ENCODE peak calls at places on chromosome 10, in five cellular contexts. One of them, this sample, is unnamed. For H3K4me1, the result is how much of the 10 kb centered on the place peaks cover.

GRCh38 chr10:112946649-112947048 is 3.4 kb upstream of the TCF7L2 start:
- DNase-seq in CD4-positive, alpha-beta memory T cell: no peak
- DNase-seq in left lung: no peak
- DNase-seq in Peyer's patch: peak
- DNase-seq in SJSA1: no peak
- DNase-seq in this sample: peak

GRCh38 chr10:7264313-7264741 is 146.5 kb downstream of the SFMBT2 start:
- DNase-seq in SJSA1: no peak
- DNase-seq in left lung: no peak
- DNase-seq in CD4-positive, alpha-beta memory T cell: no peak
- DNase-seq in Peyer's patch: no peak
- DNase-seq in this sample: no peak

GRCh38 chr10:80486151-80486692 is 32.1 kb downstream of the TSPAN14 start:
- DNase-seq in Peyer's patch: no peak
- DNase-seq in CD4-positive, alpha-beta memory T cell: peak
- DNase-seq in SJSA1: no peak
- DNase-seq in left lung: no peak
- DNase-seq in this sample: no peak

GRCh38 chr10:92240289-92241157 is 50.4 kb downstream of the CPEB3 start:
- DNase-seq in SJSA1: peak
- DNase-seq in CD4-positive, alpha-beta memory T cell: peak
- DNase-seq in left lung: peak
- DNase-seq in Peyer's patch: peak
- DNase-seq in this sample: peak

GRCh38 chr10:7671121-7671520 is 4.4 kb upstream of the ITIH5 start:
- DNase-seq in left lung: no peak
- DNase-seq in CD4-positive, alpha-beta memory T cell: no peak
- DNase-seq in SJSA1: peak
- DNase-seq in Peyer's patch: no peak
- DNase-seq in this sample: no peak

GRCh38 chr10:14039968-14040668 is 290.6 kb downstream of the FRMD4A start:
- DNase-seq in SJSA1: peak
- DNase-seq in CD4-positive, alpha-beta memory T cell: no peak
- DNase-seq in Peyer's patch: no peak
- DNase-seq in left lung: no peak
- DNase-seq in this sample: no peak

GRCh38 chr10:72513910-72514309 is 112.0 kb downstream of the MICU1 start:
- DNase-seq in left lung: no peak
- DNase-seq in Peyer's patch: no peak
- DNase-seq in CD4-positive, alpha-beta memory T cell: no peak
- DNase-seq in SJSA1: no peak
- DNase-seq in this sample: no peak

GRCh38 chr10:101708870-101709269 is 13.9 kb upstream of the FBXW4 start:
- DNase-seq in left lung: no peak
- DNase-seq in SJSA1: no peak
- DNase-seq in Peyer's patch: no peak
- DNase-seq in CD4-positive, alpha-beta memory T cell: no peak
- DNase-seq in this sample: no peak

GRCh38 chr10:126041804-126042231 is 145.5 kb downstream of the FANK1 start:
- DNase-seq in Peyer's patch: no peak
- DNase-seq in CD4-positive, alpha-beta memory T cell: peak
- DNase-seq in left lung: peak
- DNase-seq in SJSA1: peak
- DNase-seq in this sample: peak

GRCh38 chr10:72030762-72031543 is 57.4 kb downstream of the SPOCK2 start:
- DNase-seq in Peyer's patch: no peak
- DNase-seq in left lung: no peak
- DNase-seq in CD4-positive, alpha-beta memory T cell: no peak
- DNase-seq in SJSA1: no peak
- DNase-seq in this sample: peak

GRCh38 chr10:72796042-72796441 is 97.5 kb upstream of the OIT3 start:
- DNase-seq in SJSA1: no peak
- DNase-seq in left lung: no peak
- DNase-seq in Peyer's patch: no peak
- DNase-seq in CD4-positive, alpha-beta memory T cell: no peak
- DNase-seq in this sample: no peak

GRCh38 chr10:75238182-75239180 is 2.7 kb upstream of the COMTD1 start:
- DNase-seq in Peyer's patch: peak
- DNase-seq in SJSA1: no peak
- DNase-seq in CD4-positive, alpha-beta memory T cell: no peak
- DNase-seq in left lung: no peak
- DNase-seq in this sample: no peak

GRCh38 chr10:88620441-88620840 is 33.9 kb downstream of the LIPJ start:
- DNase-seq in left lung: no peak
- DNase-seq in CD4-positive, alpha-beta memory T cell: no peak
- DNase-seq in Peyer's patch: no peak
- DNase-seq in SJSA1: no peak
- DNase-seq in this sample: no peak

GRCh38 chr10:86730227-86730626 is 26.2 kb upstream of the BMPR1A start:
- DNase-seq in CD4-positive, alpha-beta memory T cell: no peak
- DNase-seq in left lung: no peak
- DNase-seq in SJSA1: no peak
- DNase-seq in Peyer's patch: peak
- DNase-seq in this sample: peak

GRCh38 chr10:69869291-69869841 is 67.7 kb downstream of the COL13A1 start:
- DNase-seq in left lung: no peak
- DNase-seq in SJSA1: no peak
- DNase-seq in Peyer's patch: peak
- DNase-seq in CD4-positive, alpha-beta memory T cell: no peak
- DNase-seq in this sample: peak

GRCh38 chr10:83725567-83725966 is 413.7 kb upstream of the GHITM start:
- DNase-seq in SJSA1: no peak
- DNase-seq in left lung: no peak
- DNase-seq in CD4-positive, alpha-beta memory T cell: no peak
- DNase-seq in Peyer's patch: no peak
- DNase-seq in this sample: no peak

GRCh38 chr10:80497187-80498038 is 40.3 kb upstream of the SH2D4B start:
- DNase-seq in left lung: peak
- DNase-seq in CD4-positive, alpha-beta memory T cell: no peak
- DNase-seq in Peyer's patch: no peak
- DNase-seq in SJSA1: no peak
- DNase-seq in this sample: peak

DNA sequence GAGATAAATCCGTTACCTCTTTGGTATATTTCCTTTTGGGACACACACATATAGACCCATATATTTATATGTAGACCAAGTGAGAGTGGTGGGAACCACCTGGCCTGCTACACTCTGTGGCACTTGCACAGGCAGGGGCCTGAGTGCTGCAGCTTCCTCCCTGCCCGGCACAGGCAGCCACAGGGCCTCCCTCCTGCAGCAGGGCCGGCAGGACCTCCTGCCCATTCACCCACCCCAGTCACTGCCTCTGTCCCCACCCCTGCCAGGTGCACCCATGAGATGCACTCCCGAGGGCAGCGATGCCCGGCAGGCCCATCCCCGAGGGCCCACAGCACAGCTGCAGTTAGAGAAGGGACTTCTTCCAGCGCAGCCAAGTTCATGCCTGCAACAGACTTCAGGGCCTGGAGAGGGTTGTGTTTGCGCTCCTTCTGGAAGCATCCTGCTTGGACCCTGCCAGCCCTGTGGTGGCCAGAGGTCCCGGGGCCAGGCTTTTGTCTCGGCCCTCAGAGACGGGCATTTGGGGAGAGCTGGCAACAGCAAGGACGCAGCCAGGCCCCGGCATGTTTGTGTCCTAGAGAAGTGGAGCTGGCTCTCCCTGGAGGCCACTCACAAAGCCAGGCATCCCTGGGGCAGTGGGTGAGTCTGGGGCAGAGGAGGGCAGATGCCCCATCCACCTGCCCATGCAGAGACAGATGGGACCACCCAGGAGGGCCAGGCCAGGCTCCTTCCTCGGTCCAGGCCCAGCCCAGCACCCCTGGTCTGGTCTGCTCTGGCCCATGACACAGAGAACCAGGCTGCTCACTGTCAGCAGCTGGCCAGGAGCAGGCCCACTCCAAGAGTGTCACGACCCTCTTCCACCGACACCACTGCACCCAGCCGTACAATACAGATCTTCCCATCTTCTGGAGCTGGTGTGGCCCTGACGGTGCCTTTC is 41.4 kb downstream of the PWWP2B start:
- DNase-seq in SJSA1: no peak
- DNase-seq in Peyer's patch: no peak
- DNase-seq in left lung: no peak
- DNase-seq in CD4-positive, alpha-beta memory T cell: no peak
- DNase-seq in this sample: no peak
- H3K27ac ChIP-seq in SJSA1: no peak
- H3K27ac ChIP-seq in Peyer's patch: no peak
- H3K27ac ChIP-seq in left lung: no peak
- H3K27ac ChIP-seq in CD4-positive, alpha-beta memory T cell: no peak
- H3K27ac ChIP-seq in this sample: no peak

GRCh38 chr10:3780056-3780765 is 4.8 kb downstream of the KLF6 start:
- DNase-seq in CD4-positive, alpha-beta memory T cell: no peak
- DNase-seq in left lung: no peak
- DNase-seq in Peyer's patch: no peak
- DNase-seq in SJSA1: no peak
- DNase-seq in this sample: no peak
- H3K4me1 ChIP-seq in CD4-positive, alpha-beta memory T cell: half or more
- H3K4me1 ChIP-seq in left lung: half or more
- H3K4me1 ChIP-seq in Peyer's patch: half or more
- H3K4me1 ChIP-seq in SJSA1: half or more
- H3K4me1 ChIP-seq in this sample: half or more

GRCh38 chr10:124604214-124605000 is 139.8 kb downstream of the FAM53B start:
- DNase-seq in SJSA1: no peak
- DNase-seq in CD4-positive, alpha-beta memory T cell: no peak
- DNase-seq in left lung: no peak
- DNase-seq in Peyer's patch: no peak
- DNase-seq in this sample: no peak

GRCh38 chr10:124606822-124607221 is 137.4 kb downstream of the FAM53B start:
- DNase-seq in CD4-positive, alpha-beta memory T cell: no peak
- DNase-seq in left lung: no peak
- DNase-seq in Peyer's patch: no peak
- DNase-seq in SJSA1: no peak
- DNase-seq in this sample: no peak

GRCh38 chr10:124605001-124605370 is 139.2 kb downstream of the FAM53B start:
- DNase-seq in SJSA1: no peak
- DNase-seq in CD4-positive, alpha-beta memory T cell: no peak
- DNase-seq in Peyer's patch: no peak
- DNase-seq in left lung: no peak
- DNase-seq in this sample: no peak

GRCh38 chr10:124605856-124606812 is 138.0 kb downstream of the FAM53B start:
- DNase-seq in Peyer's patch: no peak
- DNase-seq in CD4-positive, alpha-beta memory T cell: no peak
- DNase-seq in left lung: no peak
- DNase-seq in SJSA1: no peak
- DNase-seq in this sample: no peak

GRCh38 chr10:124605481-124605855 is 138.7 kb downstream of the FAM53B start:
- DNase-seq in left lung: no peak
- DNase-seq in SJSA1: no peak
- DNase-seq in Peyer's patch: no peak
- DNase-seq in CD4-positive, alpha-beta memory T cell: no peak
- DNase-seq in this sample: no peak
- H3K27ac ChIP-seq in left lung: no peak
- H3K27ac ChIP-seq in SJSA1: no peak
- H3K27ac ChIP-seq in Peyer's patch: no peak
- H3K27ac ChIP-seq in CD4-positive, alpha-beta memory T cell: no peak
- H3K27ac ChIP-seq in this sample: no peak

GRCh38 chr10:110366641-110367040 is 61.9 kb upstream of the SMNDC1 start:
- DNase-seq in left lung: no peak
- DNase-seq in SJSA1: no peak
- DNase-seq in Peyer's patch: no peak
- DNase-seq in CD4-positive, alpha-beta memory T cell: no peak
- DNase-seq in this sample: no peak
- H3K4me1 ChIP-seq in left lung: under half
- H3K4me1 ChIP-seq in SJSA1: under half
- H3K4me1 ChIP-seq in Peyer's patch: under half
- H3K4me1 ChIP-seq in CD4-positive, alpha-beta memory T cell: under half
- H3K4me1 ChIP-seq in this sample: under half

GRCh38 chr10:4280481-4281206 is 495.6 kb upstream of the KLF6 start:
- DNase-seq in CD4-positive, alpha-beta memory T cell: no peak
- DNase-seq in SJSA1: peak
- DNase-seq in left lung: no peak
- DNase-seq in Peyer's patch: no peak
- DNase-seq in this sample: peak

GRCh38 chr10:4281207-4281825 is 496.3 kb upstream of the KLF6 start:
- DNase-seq in Peyer's patch: no peak
- DNase-seq in CD4-positive, alpha-beta memory T cell: no peak
- DNase-seq in left lung: no peak
- DNase-seq in SJSA1: peak
- DNase-seq in this sample: no peak

GRCh38 chr10:4278161-4278560 is 493.2 kb upstream of the KLF6 start:
- DNase-seq in left lung: no peak
- DNase-seq in SJSA1: no peak
- DNase-seq in CD4-positive, alpha-beta memory T cell: no peak
- DNase-seq in Peyer's patch: no peak
- DNase-seq in this sample: no peak

GRCh38 chr10:4282496-4282895 is 497.5 kb upstream of the KLF6 start:
- DNase-seq in SJSA1: no peak
- DNase-seq in CD4-positive, alpha-beta memory T cell: no peak
- DNase-seq in left lung: no peak
- DNase-seq in Peyer's patch: no peak
- DNase-seq in this sample: no peak

DNA sequence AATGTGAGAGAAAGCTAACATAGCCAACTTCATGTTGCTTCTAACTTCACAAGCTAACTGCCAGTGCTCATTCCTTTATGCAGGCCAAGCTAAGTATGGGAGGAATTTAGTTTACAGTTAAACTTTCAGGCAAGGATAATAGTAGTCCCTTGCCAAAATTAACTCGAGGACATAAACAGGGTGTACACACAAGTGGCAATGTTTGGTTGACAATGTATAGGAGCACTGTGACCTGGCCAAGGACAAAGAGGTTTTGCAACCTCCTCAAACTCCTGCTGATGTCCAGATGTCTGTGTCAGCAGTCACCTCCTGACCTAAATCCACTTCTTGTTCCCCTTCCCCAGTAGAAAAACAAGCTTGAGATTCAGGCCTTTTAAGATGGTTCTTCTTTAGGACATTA is 494.6 kb upstream of the KLF6 start:
- DNase-seq in left lung: no peak
- DNase-seq in Peyer's patch: no peak
- DNase-seq in SJSA1: peak
- DNase-seq in CD4-positive, alpha-beta memory T cell: no peak
- DNase-seq in this sample: no peak
- H3K27ac ChIP-seq in left lung: peak
- H3K27ac ChIP-seq in Peyer's patch: peak
- H3K27ac ChIP-seq in SJSA1: peak
- H3K27ac ChIP-seq in CD4-positive, alpha-beta memory T cell: no peak
- H3K27ac ChIP-seq in this sample: peak

This sample was measured in transverse colon.